ENCODE peak calls at places on chromosomes 12 and 14, in ten cellular contexts. O, W, U, Q, I, T, D, S, N and M are unnamed samples.

GRCh38 chr14:105126970-105127307 is 41.6 kb downstream of the JAG2 start:
- DNase-seq in O (no peak), N (no peak), S (no peak), Q (no peak), T (no peak), D (no peak), U (no peak), I (peak), W (no peak), M (no peak)

GRCh38 chr12:31620311-31620710 is 29.4 kb upstream of the DENND5B start:
- DNase-seq in U (no peak), W (no peak), Q (peak), T (no peak), S (no peak), N (no peak), O (no peak), I (no peak), D (no peak), M (no peak)

GRCh38 chr12:15558915-15559528 is 230.2 kb downstream of the EPS8 start:
- DNase-seq in O (no peak), W (no peak), U (no peak), Q (no peak), D (no peak), N (no peak), I (no peak), T (no peak), S (no peak), M (no peak)

GRCh38 chr12:1220127-1221092 is 229.4 kb downstream of the ERC1 start:
- DNase-seq in U (peak), I (no peak), N (peak), O (peak), D (no peak), S (no peak), W (no peak), Q (no peak), T (no peak), M (no peak)

GRCh38 chr12:91687052-91688017 is 458.3 kb downstream of the BTG1 start:
- DNase-seq in O (no peak), N (no peak), Q (no peak), W (no peak), I (no peak), T (no peak), S (no peak), D (peak), U (no peak), M (no peak)

GRCh38 chr12:123900898-123901376 is 71.7 kb downstream of the CCDC92 start:
- DNase-seq in W (no peak), I (no peak), Q (no peak), D (no peak), T (no peak), O (no peak), S (no peak), N (no peak), U (no peak), M (no peak)

GRCh38 chr12:1318327-1319031 is 275.9 kb downstream of the FBXL14 start:
- DNase-seq in N (peak), O (no peak), U (peak), S (no peak), I (no peak), W (no peak), Q (peak), D (peak), T (no peak), M (peak)

GRCh38 chr12:92546826-92547348 is 155.9 kb upstream of the PLEKHG7 start:
- DNase-seq in T (no peak), I (no peak), Q (no peak), N (no peak), D (no peak), U (no peak), W (no peak), O (no peak), S (no peak), M (no peak)

GRCh38 chr12:65339161-65339560 is 60.7 kb downstream of the MSRB3 start:
- DNase-seq in S (no peak), U (no peak), T (no peak), Q (no peak), I (no peak), N (no peak), W (no peak), D (no peak), O (no peak), M (no peak)

GRCh38 chr12:2402180-2402579 is 349.4 kb downstream of the CACNA1C start:
- DNase-seq in O (no peak), D (no peak), U (no peak), T (no peak), N (no peak), Q (no peak), I (no peak), S (no peak), W (no peak), M (no peak)

GRCh38 chr14:68814376-68815287 is 21.8 kb upstream of the ZFP36L1 start:
- DNase-seq in W (peak), T (peak), S (peak), U (peak), D (peak), O (peak), Q (no peak), I (no peak), N (peak), M (no peak)

GRCh38 chr14:24145219-24145618 is 1.2 kb downstream of the PSME2 start:
- DNase-seq in S (no peak), N (no peak), D (no peak), U (no peak), I (no peak), T (no peak), Q (no peak), W (no peak), O (no peak), M (no peak)

GRCh38 chr12:123602651-123603195 is 824 bp downstream of the DDX55 start:
- DNase-seq in D (peak), S (no peak), U (no peak), O (no peak), Q (no peak), T (no peak), I (peak), W (no peak), N (no peak), M (peak)

GRCh38 chr12:91851741-91852477 is 293.7 kb downstream of the BTG1 start:
- DNase-seq in D (no peak), T (no peak), O (no peak), W (no peak), U (no peak), Q (no peak), S (no peak), I (no peak), N (no peak), M (no peak)

GRCh38 chr14:43647302-43647701 is 859.8 kb downstream of the FSCB start:
- DNase-seq in O (no peak), I (no peak), Q (no peak), T (no peak), U (no peak), S (no peak), D (peak), W (no peak), N (no peak), M (peak)

GRCh38 chr12:112947761-112948160 is 9.5 kb downstream of the OAS3 start:
- DNase-seq in S (no peak), D (no peak), T (no peak), I (no peak), N (no peak), Q (no peak), U (no peak), W (no peak), O (no peak), M (no peak)

GRCh38 chr14:100472491-100472890 is 114.7 kb downstream of the BEGAIN start:
- DNase-seq in S (no peak), W (no peak), D (no peak), U (no peak), I (no peak), N (no peak), Q (no peak), O (no peak), T (no peak), M (no peak)

GRCh38 chr14:63644741-63645140 is 3.1 kb upstream of the WDR89 start:
- DNase-seq in S (no peak), N (no peak), Q (no peak), O (no peak), U (no peak), I (no peak), W (no peak), T (no peak), D (no peak), M (no peak)

GRCh38 chr14:92417759-92418158 is 94.8 kb downstream of the SLC24A4 start:
- DNase-seq in Q (no peak), N (no peak), T (no peak), U (no peak), S (no peak), O (no peak), I (no peak), D (peak), W (no peak), M (no peak)

GRCh38 chr14:30034049-30034635 is 106.5 kb upstream of the PRKD1 start:
- DNase-seq in W (no peak), Q (no peak), D (no peak), T (no peak), I (no peak), N (no peak), U (no peak), O (no peak), S (no peak), M (no peak)

GRCh38 chr12:78204926-78205325 is 374.2 kb downstream of the NAV3 start:
- DNase-seq in S (no peak), D (no peak), W (no peak), O (no peak), I (no peak), U (no peak), T (no peak), Q (no peak), N (no peak), M (no peak)

GRCh38 chr12:57726151-57726883 is 12.2 kb downstream of the AGAP2 start:
- DNase-seq in U (peak), O (peak), N (peak), T (peak), Q (peak), D (no peak), W (peak), S (no peak), I (peak), M (peak)

GRCh38 chr12:91877461-91878230 is 268.0 kb downstream of the BTG1 start:
- DNase-seq in I (no peak), S (no peak), T (no peak), D (no peak), Q (no peak), W (no peak), N (no peak), U (no peak), O (no peak), M (no peak)

GRCh38 chr12:116563262-116563661 is 4.1 kb downstream of the MAP1LC3B2 start:
- DNase-seq in T (no peak), W (no peak), N (no peak), O (no peak), Q (no peak), I (no peak), D (no peak), S (no peak), U (no peak), M (peak)

GRCh38 chr12:3432176-3432742 is 58.7 kb upstream of the PRMT8 start:
- DNase-seq in T (no peak), N (no peak), I (peak), D (no peak), U (no peak), Q (no peak), S (no peak), W (no peak), O (peak), M (peak)

GRCh38 chr12:97639702-97640101 is 177.1 kb downstream of the RMST start:
- DNase-seq in I (no peak), D (no peak), O (no peak), U (no peak), Q (peak), W (no peak), N (no peak), S (no peak), T (no peak), M (no peak)

GRCh38 chr12:58425481-58426392 is 484.4 kb downstream of the ATP23 start:
- DNase-seq in U (no peak), Q (peak), S (no peak), N (no peak), W (peak), O (peak), T (no peak), D (no peak), I (no peak), M (peak)

GRCh38 chr12:77795699-77796098 is 35.0 kb upstream of the NAV3 start:
- DNase-seq in D (no peak), W (no peak), I (no peak), T (no peak), Q (no peak), U (no peak), O (no peak), S (no peak), N (no peak), M (no peak)

GRCh38 chr12:101967506-101967905 is 90.1 kb downstream of the DRAM1 start:
- DNase-seq in D (peak), N (no peak), U (no peak), T (no peak), O (no peak), S (no peak), Q (no peak), W (no peak), I (no peak), M (no peak)

GRCh38 chr14:99427632-99428315 is 52.9 kb downstream of the SETD3 start:
- DNase-seq in S (no peak), O (no peak), Q (no peak), T (no peak), D (no peak), N (no peak), W (no peak), I (no peak), U (no peak), M (no peak)

GRCh38 chr14:48563465-48563864 is 888.1 kb upstream of the MDGA2 start:
- DNase-seq in T (no peak), Q (no peak), S (no peak), N (no peak), W (no peak), O (no peak), U (no peak), I (no peak), D (no peak), M (no peak)

GRCh38 chr14:51652168-51653095 is 722 bp downstream of the FRMD6 start:
- DNase-seq in I (peak), O (peak), N (peak), Q (no peak), U (peak), S (no peak), W (peak), D (no peak), T (peak), M (peak)

GRCh38 chr12:121284551-121285390 is 11.7 kb downstream of the CAMKK2 start:
- DNase-seq in O (peak), W (peak), D (no peak), Q (no peak), U (no peak), N (peak), I (no peak), S (no peak), T (peak), M (no peak)

GRCh38 chr14:60331201-60332045 is 82.4 kb downstream of the PPM1A start:
- DNase-seq in U (peak), W (no peak), S (peak), T (no peak), I (peak), D (peak), O (peak), N (peak), Q (peak), M (peak)

GRCh38 chr14:39417014-39417413 is 15.2 kb downstream of the FBXO33 start:
- DNase-seq in I (no peak), S (no peak), D (peak), T (no peak), Q (no peak), W (no peak), U (peak), O (no peak), N (no peak), M (peak)

GRCh38 chr14:100536721-100537700 is 50.2 kb downstream of the BEGAIN start:
- DNase-seq in U (peak), N (peak), T (peak), S (peak), W (no peak), I (peak), Q (no peak), O (peak), D (no peak), M (no peak)

GRCh38 chr12:40892528-40892927 is 200.3 kb downstream of the CNTN1 start:
- DNase-seq in S (no peak), D (no peak), W (no peak), N (no peak), T (no peak), Q (no peak), U (no peak), O (no peak), I (no peak), M (no peak)

GRCh38 chr14:37443461-37443860 is 151.6 kb downstream of the FOXA1 start:
- DNase-seq in D (no peak), N (no peak), O (no peak), W (no peak), I (no peak), Q (no peak), T (no peak), S (no peak), U (no peak), M (no peak)

GRCh38 chr12:78293039-78293686 is 462.5 kb downstream of the NAV3 start:
- DNase-seq in D (no peak), U (no peak), Q (no peak), I (no peak), S (no peak), N (no peak), T (no peak), O (no peak), W (no peak), M (no peak)

GRCh38 chr14:85762523-85762922 is 232.6 kb downstream of the FLRT2 start:
- DNase-seq in W (no peak), T (no peak), D (no peak), U (no peak), Q (no peak), I (no peak), S (no peak), O (no peak), N (no peak), M (no peak)

GRCh38 chr12:132585177-132585576 is 25.2 kb downstream of the LRCOL1 start:
- DNase-seq in N (no peak), W (no peak), U (no peak), T (no peak), O (no peak), S (no peak), Q (no peak), I (no peak), D (no peak), M (no peak)
- TF ChIP-seq POLR2A in N (no peak), W (no peak), U (no peak), T (no peak), O (no peak), S (no peak), Q (no peak), I (no peak), D (no peak), M (no peak)

GRCh38 chr12:19129121-19129485 is 430 bp upstream of the PLEKHA5 start:
- DNase-seq in D (no peak), N (no peak), I (no peak), T (no peak), S (no peak), Q (no peak), U (no peak), O (no peak), W (no peak), M (peak)

GRCh38 chr12:19131020-19131431 is 1.5 kb downstream of the PLEKHA5 start:
- DNase-seq in O (peak), U (no peak), W (no peak), S (no peak), T (no peak), N (peak), I (no peak), D (peak), Q (peak), M (peak)

GRCh38 chr12:19127270-19127669 is 2.3 kb upstream of the PLEKHA5 start:
- DNase-seq in N (no peak), D (no peak), W (no peak), T (no peak), U (no peak), O (no peak), I (no peak), Q (no peak), S (no peak), M (no peak)

GRCh38 chr12:19130224-19131019 is 889 bp downstream of the PLEKHA5 start:
- DNase-seq in S (no peak), U (peak), N (peak), D (peak), W (peak), O (peak), Q (peak), T (peak), I (peak), M (peak)

GRCh38 chr12:19129486-19130223 is at the start of gene PLEKHA5:
- DNase-seq in U (peak), S (peak), T (peak), N (peak), I (peak), D (peak), Q (peak), O (peak), W (peak), M (peak)
- TF ChIP-seq POLR2A in U (no peak), S (no peak), T (no peak), N (peak), I (no peak), D (no peak), Q (peak), O (peak), W (no peak), M (no peak)

GRCh38 chr12:10722502-10722904 is 620 bp downstream of the YBX3 start:
- DNase-seq in D (peak), T (peak), O (peak), I (peak), W (peak), U (peak), Q (peak), N (peak), S (no peak), M (peak)
- TF ChIP-seq POLR2A in D (no peak), T (no peak), O (no peak), I (no peak), W (peak), U (no peak), Q (no peak), N (peak), S (no peak), M (no peak)

GRCh38 chr12:59600174-59600573 is 4.3 kb downstream of the SLC16A7 start:
- DNase-seq in W (no peak), O (no peak), I (no peak), U (no peak), N (no peak), Q (no peak), S (no peak), D (peak), T (no peak), M (peak)

GRCh38 chr12:59595097-59595496 is 732 bp upstream of the SLC16A7 start:
- DNase-seq in U (no peak), W (no peak), D (peak), I (no peak), O (no peak), Q (no peak), S (no peak), N (no peak), T (no peak), M (no peak)

GRCh38 chr12:59596232-59597143 is 659 bp downstream of the SLC16A7 start:
- DNase-seq in N (peak), S (peak), I (peak), Q (peak), T (peak), W (peak), D (peak), O (peak), U (peak), M (peak)

DNA sequence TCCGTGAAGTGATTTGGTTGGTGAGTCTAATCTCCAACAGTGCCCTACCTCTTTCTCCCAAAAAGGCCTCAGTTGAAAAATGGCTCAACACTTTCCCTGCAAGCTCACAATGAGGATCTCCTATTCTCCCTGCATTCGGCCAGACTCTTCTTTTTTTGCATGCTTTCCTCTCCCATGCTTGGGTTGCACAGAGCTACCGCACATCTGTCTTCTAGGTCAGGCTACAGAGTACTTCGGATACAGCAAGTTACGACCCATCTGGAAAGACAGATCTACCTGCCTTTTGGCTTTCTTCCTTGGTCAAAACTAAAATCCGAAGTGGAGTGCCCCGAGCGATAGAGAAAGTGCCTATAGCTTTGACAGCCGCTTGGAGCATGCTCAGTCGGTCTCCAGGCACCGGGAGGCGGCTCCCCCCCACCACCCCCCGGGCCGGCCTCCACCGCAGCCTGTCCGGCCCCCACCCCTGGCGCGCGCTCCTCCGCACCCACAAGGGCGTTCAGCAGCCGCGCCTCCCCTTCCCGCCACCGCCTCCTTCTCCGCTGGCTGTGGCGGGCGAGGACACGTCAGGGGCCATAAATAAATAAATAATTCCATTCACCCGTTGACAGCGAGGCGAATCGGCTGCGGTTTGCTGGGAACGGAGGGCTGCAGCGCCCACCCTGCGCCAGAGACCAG is at the start of gene SLC16A7:
- DNase-seq in O (peak), Q (peak), N (peak), U (peak), T (peak), W (peak), S (peak), D (peak), I (peak), M (peak)
- TF ChIP-seq POLR2A in O (no peak), Q (no peak), N (peak), U (no peak), T (no peak), W (peak), S (no peak), D (no peak), I (no peak), M (no peak)